ENCODE peak calls at places on chromosomes 1 and 21, in seven cellular contexts. M is prostate gland, W is stomach, F is transverse colon, S is esophagus muscularis mucosa, U is GM12878, C is suprapubic skin. V is an unnamed sample.
A peak's percentile ranks its signal among the peaks of the same experiment; 100 is the strongest.

GRCh38 chr1:169060010-169060722 is 46.3 kb upstream of the ATP1B1 start:
- DNase-seq in U (no peak), M (no peak), C (no peak), F (peak; percentile 77), W (no peak), S (peak; percentile 50), V (no peak)

GRCh38 chr1:245590726-245591125 is 435.9 kb downstream of the KIF26B start:
- DNase-seq in M (no peak), F (no peak), S (no peak), C (no peak), U (no peak), W (no peak), V (no peak)

GRCh38 chr1:228307218-228308023 is 99.2 kb downstream of the TRIM11 start:
- DNase-seq in C (no peak), M (no peak), W (peak; percentile 23), F (no peak), U (no peak), S (no peak), V (no peak)

GRCh38 chr1:19644761-19645543 is 841 bp downstream of the NBL1 start:
- DNase-seq in F (peak; percentile 54), S (no peak), W (peak; percentile 42), U (no peak), M (peak; percentile 36), C (no peak), V (no peak)

GRCh38 chr1:38029081-38029681 is 16.6 kb downstream of the UTP11 start:
- DNase-seq in W (no peak), U (no peak), M (no peak), F (no peak), S (no peak), C (no peak), V (no peak)

GRCh38 chr1:205012416-205013140 is 30.4 kb upstream of the CNTN2 start:
- DNase-seq in F (no peak), C (no peak), W (no peak), M (no peak), S (no peak), U (no peak), V (no peak)

GRCh38 chr21:33854604-33855003 is 61.0 kb downstream of the ATP5PO start:
- DNase-seq in W (no peak), C (no peak), M (no peak), S (no peak), U (no peak), F (no peak), V (no peak)

GRCh38 chr1:248881261-248881660 is 22.4 kb upstream of the ZNF692 start:
- DNase-seq in F (no peak), W (no peak), S (no peak), U (no peak), M (no peak), C (no peak), V (no peak)

GRCh38 chr1:187948170-187948794 is 1119.5 kb downstream of the PLA2G4A start:
- DNase-seq in M (no peak), F (no peak), C (no peak), U (peak; percentile 32), S (no peak), W (no peak), V (no peak)

GRCh38 chr1:196910208-196910607 is 22.4 kb downstream of the CFHR4 start:
- DNase-seq in S (no peak), W (no peak), C (no peak), U (no peak), F (no peak), M (no peak), V (no peak)

GRCh38 chr1:228312091-228312764 is 94.4 kb downstream of the TRIM11 start:
- DNase-seq in F (no peak), S (no peak), W (no peak), U (no peak), M (no peak), C (no peak), V (no peak)

GRCh38 chr1:37940299-37940947 is 6.4 kb downstream of the INPP5B start:
- DNase-seq in S (no peak), F (peak; percentile 28), W (peak; percentile 69), M (no peak), C (no peak), U (no peak), V (no peak)

GRCh38 chr21:44421901-44422840 is 33.1 kb upstream of the LRRC3 start:
- DNase-seq in U (no peak), M (no peak), W (no peak), C (peak; percentile 28), F (peak; percentile 2), S (no peak), V (peak; percentile 38)

GRCh38 chr21:44489962-44490361 is 34.7 kb downstream of the LRRC3 start:
- DNase-seq in M (no peak), W (no peak), F (no peak), S (no peak), U (no peak), C (no peak), V (no peak)

GRCh38 chr1:234656981-234657651 is 47.1 kb upstream of the IRF2BP2 start:
- DNase-seq in U (no peak), M (peak; percentile 63), W (no peak), S (peak; percentile 53), C (no peak), F (peak; percentile 22), V (peak; percentile 59)

GRCh38 chr1:10528066-10529014 is 53.6 kb downstream of the PEX14 start:
- DNase-seq in U (no peak), W (peak; percentile 64), C (no peak), S (no peak), M (peak; percentile 65), F (peak; percentile 26), V (peak; percentile 70)

GRCh38 chr1:79556189-79556588 is 549.7 kb upstream of the ADGRL4 start:
- DNase-seq in F (no peak), U (no peak), S (no peak), W (no peak), C (no peak), M (no peak), V (no peak)

GRCh38 chr1:227782226-227782625 is 33.2 kb upstream of the PRSS38 start:
- DNase-seq in S (no peak), C (peak; percentile 44), U (no peak), W (peak; percentile 11), F (no peak), M (no peak), V (no peak)

DNA sequence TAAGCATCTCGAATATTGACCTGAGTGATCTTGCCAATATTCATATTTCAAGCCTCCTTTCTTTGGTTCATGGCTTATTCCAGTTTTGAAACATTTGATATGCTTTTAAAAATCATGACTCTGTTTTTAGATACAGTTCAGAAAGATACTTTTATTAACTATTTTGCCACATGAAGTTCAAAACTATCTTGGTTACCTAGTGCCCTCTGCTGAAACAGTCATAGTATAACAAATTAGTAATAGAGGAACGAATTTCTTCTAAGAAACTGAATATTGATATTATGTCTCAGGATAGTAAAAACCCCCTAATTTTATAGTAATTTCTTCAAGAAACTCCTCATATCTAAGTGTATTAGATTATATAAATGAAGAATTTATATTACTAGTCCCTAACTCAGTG is 52.6 kb upstream of the RC3H1 start:
- DNase-seq in W (no peak), U (no peak), M (no peak), S (no peak), C (no peak), F (no peak), V (no peak)
- TF ChIP-seq CTCF in W (no peak), U (no peak), M (no peak), S (peak; percentile 39), C (no peak), F (no peak), V (no peak)

GRCh38 chr1:56923207-56923606 is 42.6 kb downstream of the C8B start:
- DNase-seq in M (no peak), S (no peak), W (no peak), F (no peak), U (no peak), C (no peak), V (no peak)
- TF ChIP-seq POLR2A in M (no peak), S (no peak), W (no peak), F (no peak), U (no peak), C (no peak), V (no peak)

GRCh38 chr1:3923378-3924185 is 23.5 kb upstream of the C1orf174 start:
- DNase-seq in M (no peak), F (no peak), W (no peak), S (no peak), U (no peak), C (no peak), V (no peak)

GRCh38 chr1:3924871-3925655 is 25.0 kb upstream of the C1orf174 start:
- DNase-seq in M (no peak), C (no peak), F (no peak), S (no peak), U (no peak), W (no peak), V (no peak)

GRCh38 chr1:3926956-3927355 is 26.9 kb upstream of the C1orf174 start:
- DNase-seq in C (no peak), U (no peak), F (no peak), M (no peak), S (no peak), W (no peak), V (no peak)

GRCh38 chr1:3924186-3924815 is 24.2 kb upstream of the C1orf174 start:
- DNase-seq in C (no peak), F (no peak), W (no peak), U (no peak), S (no peak), M (no peak), V (no peak)

DNA sequence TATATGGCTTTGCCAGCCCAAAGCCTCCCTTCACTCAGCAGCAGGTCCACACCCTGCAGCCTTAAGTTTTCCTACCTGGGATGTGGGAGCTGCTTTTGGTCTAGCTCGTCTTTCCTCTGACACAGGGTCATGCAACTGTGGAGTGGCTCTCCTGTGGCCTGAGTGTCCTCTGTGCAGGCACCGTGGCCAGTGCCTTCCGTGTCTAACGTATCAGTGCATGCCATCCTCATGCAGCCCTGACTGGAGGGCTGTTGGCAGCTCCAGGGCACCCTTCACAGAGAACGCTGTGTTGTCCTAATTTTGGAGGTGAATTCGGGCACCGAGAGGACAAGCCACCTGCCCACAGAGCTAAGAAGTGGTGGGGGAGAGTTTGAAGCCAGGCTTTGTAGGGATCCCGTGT is 25.7 kb upstream of the C1orf174 start:
- DNase-seq in S (no peak), M (no peak), W (no peak), U (no peak), C (no peak), F (no peak), V (no peak)
- TF ChIP-seq POLR2AphosphoS5 in S (no peak), M (no peak), W (no peak), U (no peak), C (no peak), F (no peak), V (no peak)

DNA sequence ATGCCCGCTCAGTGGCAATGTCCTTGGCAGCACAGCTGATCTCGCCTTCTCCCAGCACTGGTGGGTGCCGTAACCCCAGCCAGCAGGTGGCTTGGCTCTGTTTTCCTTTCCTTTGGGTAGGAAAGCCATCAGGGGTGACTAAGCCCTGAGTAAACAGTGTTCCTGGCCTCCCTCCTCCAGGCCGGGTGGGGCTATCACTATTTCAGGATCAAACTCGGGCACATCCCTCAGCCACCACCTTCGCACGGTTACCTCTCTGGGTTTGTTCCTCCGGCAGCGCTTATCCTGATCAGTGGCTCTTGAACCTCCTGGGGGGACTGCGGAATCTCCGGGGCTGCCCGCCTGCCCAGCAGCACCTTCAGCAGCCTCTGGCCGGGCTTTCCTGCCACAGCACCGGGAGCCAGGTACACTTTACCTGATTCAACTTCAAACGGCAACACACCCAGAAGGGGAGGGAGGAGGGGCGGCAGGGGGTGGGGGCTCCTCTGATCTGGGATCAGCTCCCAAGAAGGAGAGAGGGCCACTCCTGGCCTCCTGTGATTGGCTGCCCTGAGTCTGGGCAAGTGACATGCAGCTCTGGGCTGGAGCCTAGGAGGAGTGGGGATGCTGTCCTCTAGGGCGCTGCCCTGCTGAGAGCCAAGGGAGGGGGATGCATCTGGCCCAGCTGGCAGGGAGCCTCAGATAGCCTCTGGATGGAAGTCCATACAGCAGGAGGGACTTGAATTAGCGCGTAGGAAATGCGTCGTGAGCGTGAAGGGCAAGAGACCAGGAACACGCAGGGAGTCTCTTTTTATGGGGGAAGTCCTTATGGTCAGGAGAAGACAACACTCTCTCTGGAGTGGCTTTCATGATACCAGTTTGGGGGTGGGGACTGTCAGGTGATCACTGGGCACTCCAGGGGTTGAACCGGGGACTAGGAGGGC is at the start of gene ASCL5:
- DNase-seq in C (no peak), W (peak; percentile 79), U (no peak), F (peak; percentile 56), S (no peak), M (no peak), V (no peak)
- TF ChIP-seq CTCF in C (no peak), W (no peak), U (no peak), F (peak; percentile 17), S (no peak), M (no peak), V (no peak)

V was measured in breast epithelium.